ENCODE peak calls at places on chromosomes 2 and 18, in six cellular contexts. X is astrocyte of the spinal cord; Q is heart left ventricle; D is AG04450; M is activated CD4-positive, CD25-positive, alpha-beta regulatory T cell; Z is GM04504. V is an unnamed sample.

GRCh38 chr2:127637236-127637630 is 8.7 kb upstream of the GPR17 start:
- DNase-seq in X (no peak), Q (peak; percentile 30), D (no peak), M (no peak), Z (no peak), V (no peak)

GRCh38 chr2:180715044-180715443 is 265.4 kb upstream of the UBE2E3 start:
- DNase-seq in X (no peak), Q (no peak), D (no peak), M (no peak), Z (no peak), V (no peak)

GRCh38 chr18:75238786-75239185 is 28.2 kb downstream of the TSHZ1 start:
- DNase-seq in X (no peak), Q (no peak), D (no peak), M (no peak), Z (no peak), V (no peak)

GRCh38 chr2:85728883-85729824 is 24.6 kb upstream of the ATOH8 start:
- DNase-seq in X (peak; percentile 80), Q (peak; percentile 90), D (no peak), M (peak; percentile 43), Z (peak; percentile 67), V (peak; percentile 66)

GRCh38 chr2:181106789-181107418 is 126.5 kb downstream of the UBE2E3 start:
- DNase-seq in X (peak; percentile 95), Q (no peak), D (peak; percentile 68), M (no peak), Z (peak; percentile 59), V (peak; percentile 90)

GRCh38 chr2:127695491-127696472 is 5.5 kb upstream of the SFT2D3 start:
- DNase-seq in X (peak; percentile 14), Q (peak; percentile 89), D (no peak), M (peak; percentile 27), Z (no peak), V (peak; percentile 50)

GRCh38 chr18:59787998-59788875 is 91.0 kb upstream of the CCBE1 start:
- DNase-seq in X (peak; percentile 76), Q (no peak), D (no peak), M (no peak), Z (no peak), V (peak; percentile 58)

GRCh38 chr2:168526641-168527040 is 70.6 kb downstream of the CERS6 start:
- DNase-seq in X (no peak), Q (peak; percentile 70), D (no peak), M (no peak), Z (no peak), V (no peak)

GRCh38 chr2:9473985-9474360 is 378 bp upstream of the IAH1 start:
- DNase-seq in X (peak; percentile 27), Q (peak; percentile 61), D (no peak), M (peak; percentile 44), Z (no peak), V (no peak)

GRCh38 chr18:13183790-13184189 is 34.8 kb upstream of the LDLRAD4 start:
- DNase-seq in X (no peak), Q (peak; percentile 59), D (no peak), M (no peak), Z (no peak), V (no peak)

GRCh38 chr2:219286436-219287115 is 7.4 kb downstream of the DNAJB2 start:
- DNase-seq in X (no peak), Q (no peak), D (no peak), M (no peak), Z (no peak), V (no peak)

GRCh38 chr2:44668336-44668735 is 273.2 kb upstream of the SIX3 start:
- DNase-seq in X (no peak), Q (no peak), D (no peak), M (no peak), Z (no peak), V (no peak)

GRCh38 chr2:157845081-157845480 is 31.0 kb downstream of the ACVR1 start:
- DNase-seq in X (no peak), Q (no peak), D (no peak), M (no peak), Z (no peak), V (no peak)